ENCODE peak calls at places on chromosome 13, in five cellular contexts. V, S, Q, M and G are unnamed samples.

GRCh38 chr13:35797946-35798345 is 321.5 kb upstream of the MAB21L1 start:
- DNase-seq in V (no peak), S (no peak), Q (no peak), M (no peak), G (no peak)

GRCh38 chr13:94121686-94122085 is 357.8 kb downstream of the DCT start:
- DNase-seq in V (no peak), S (peak), Q (peak), M (no peak), G (no peak)

GRCh38 chr13:112213467-112214245 is 146.7 kb downstream of the SOX1 start:
- DNase-seq in V (no peak), S (no peak), Q (no peak), M (no peak), G (peak)

GRCh38 chr13:75222031-75222430 is 259.9 kb downstream of the TBC1D4 start:
- DNase-seq in V (no peak), S (peak), Q (peak), M (no peak), G (no peak)

GRCh38 chr13:111625526-111626315 is 305.3 kb downstream of the TEX29 start:
- DNase-seq in V (no peak), S (no peak), Q (no peak), M (peak), G (no peak)

GRCh38 chr13:28320209-28320608 is 174.7 kb downstream of the FLT1 start:
- DNase-seq in V (no peak), S (no peak), Q (no peak), M (no peak), G (no peak)

GRCh38 chr13:113726961-113727411 is 32.0 kb upstream of the TMEM255B start:
- DNase-seq in V (no peak), S (no peak), Q (peak), M (no peak), G (no peak)

GRCh38 chr13:99151516-99151915 is 49.1 kb upstream of the UBAC2 start:
- DNase-seq in V (no peak), S (peak), Q (peak), M (no peak), G (no peak)

GRCh38 chr13:66424417-66424816 is 805.7 kb downstream of the PCDH9 start:
- DNase-seq in V (no peak), S (peak), Q (peak), M (no peak), G (no peak)